ENCODE peak calls at places on chromosomes 4 and X, in eight cellular contexts. X is CD8-positive, alpha-beta T cell; V is Kasumi-1; Y is NCI-H460; G is H54; B is GM13976; R is NCI-H2081; Z is AG09309. U is an unnamed sample.

GRCh38 chr4:155805016-155805415 is 46.2 kb downstream of the GUCY1B1 start:
- DNase-seq in Z (no peak), G (no peak), X (no peak), Y (no peak), V (no peak), R (no peak), B (no peak), U (no peak)

GRCh38 chrX:1062351-1062750 is 150.1 kb downstream of the CRLF2 start:
- DNase-seq in Y (no peak), B (no peak), G (no peak), R (no peak), X (no peak), V (no peak), Z (no peak), U (no peak)

GRCh38 chrX:121641560-121641959 is 594.1 kb downstream of the GLUD2 start:
- DNase-seq in Z (peak), X (no peak), R (no peak), Y (peak), V (no peak), B (no peak), G (no peak), U (no peak)

GRCh38 chr4:100933628-100934027 is 413.7 kb downstream of the PPP3CA start:
- DNase-seq in G (no peak), X (no peak), Y (no peak), V (no peak), Z (peak), B (no peak), R (no peak), U (no peak)

GRCh38 chrX:120120223-120120622 is 4.5 kb upstream of the RHOXF1 start:
- DNase-seq in R (no peak), G (no peak), X (no peak), B (no peak), V (no peak), Y (no peak), Z (no peak), U (no peak)

GRCh38 chr4:40325406-40326019 is 9.6 kb upstream of the CHRNA9 start:
- DNase-seq in B (peak), Y (peak), G (peak), V (peak), X (peak), Z (no peak), R (peak), U (peak)

GRCh38 chrX:134313418-134313817 is 76.4 kb downstream of the CCDC160 start:
- DNase-seq in Z (no peak), R (no peak), V (no peak), B (no peak), Y (no peak), G (no peak), X (no peak), U (no peak)

GRCh38 chr4:64903986-64904385 is 494.7 kb upstream of the TECRL start:
- DNase-seq in R (no peak), B (no peak), X (no peak), Y (no peak), Z (no peak), V (no peak), G (no peak), U (no peak)

GRCh38 chrX:39821011-39821708 is 276.6 kb downstream of the BCOR start:
- DNase-seq in Y (no peak), Z (no peak), V (no peak), X (no peak), R (peak), B (peak), G (no peak), U (no peak)

GRCh38 chr4:25107827-25108516 is 52.3 kb downstream of the SEPSECS start:
- DNase-seq in X (no peak), Y (no peak), V (no peak), R (no peak), B (peak), Z (no peak), G (no peak), U (no peak)

GRCh38 chrX:118552501-118552900 is 56.9 kb downstream of the DOCK11 start:
- DNase-seq in Y (peak), X (no peak), V (peak), G (peak), Z (peak), B (no peak), R (no peak), U (peak)